ENCODE peak calls at places on chromosomes 12 and 14, in eight cellular contexts. U is stimulated activated CD4-positive, alpha-beta T cell treated with anti-CD3 and anti-CD28 coated beads, Interleukin-15, amount 100 ng/mL, for 1 hour; E is sciatic nerve; F is PC-9; O is Daoy; M is NAMALWA; N is amniotic stem cell; J is tibial nerve. D is an unnamed sample.
A peak's percentile ranks its signal among the peaks of the same experiment; 100 is the strongest.

GRCh38 chr12:101552277-101552676 is 42.5 kb upstream of the MYBPC1 start:
- DNase-seq in J (no peak), U (no peak), F (no peak), O (peak; percentile 20), M (no peak), E (no peak), N (no peak), D (peak; percentile 26)

GRCh38 chr12:94731733-94732360 is 81.5 kb upstream of the TMCC3 start:
- DNase-seq in M (no peak), J (no peak), O (no peak), N (no peak), U (no peak), F (no peak), E (no peak), D (no peak)

GRCh38 chr12:22971771-22972191 is 346.8 kb downstream of the ETNK1 start:
- DNase-seq in M (no peak), J (no peak), U (no peak), O (no peak), F (no peak), E (no peak), N (no peak), D (no peak)

GRCh38 chr14:58362798-58363412 is 32.8 kb upstream of the TOMM20L start:
- DNase-seq in E (no peak), O (peak; percentile 21), J (no peak), U (no peak), M (peak; percentile 42), F (no peak), N (no peak), D (peak; percentile 49)

GRCh38 chr14:100824946-100825690 is 800 bp upstream of the MEG3 start:
- DNase-seq in E (no peak), J (no peak), N (no peak), F (no peak), U (no peak), M (no peak), O (no peak), D (no peak)

GRCh38 chr12:107131832-107132616 is 38.7 kb upstream of the CRY1 start:
- DNase-seq in U (no peak), N (peak; percentile 56), M (peak; percentile 56), E (no peak), F (peak; percentile 29), O (peak; percentile 63), J (peak; percentile 60), D (peak; percentile 76)

GRCh38 chr12:120229071-120229582 is 28.2 kb upstream of the RPLP0 start:
- DNase-seq in F (peak; percentile 73), U (no peak), J (no peak), N (no peak), E (no peak), M (peak; percentile 41), O (peak; percentile 64), D (peak; percentile 70)

GRCh38 chr14:102058146-102058545 is 28.7 kb downstream of the HSP90AA1 start:
- DNase-seq in O (no peak), E (no peak), M (no peak), N (no peak), J (no peak), U (no peak), F (no peak), D (no peak)

GRCh38 chr14:101854366-101854765 is 92.9 kb downstream of the PPP2R5C start:
- DNase-seq in J (no peak), U (no peak), E (no peak), F (no peak), M (no peak), N (no peak), O (no peak), D (no peak)

GRCh38 chr14:96888593-96888992 is 91.4 kb downstream of the VRK1 start:
- DNase-seq in M (no peak), U (no peak), N (no peak), J (no peak), O (peak; percentile 8), E (no peak), F (no peak), D (peak; percentile 94)

D was measured in A673.